ENCODE peak calls at places on chromosome 6, in ten cellular contexts. L, U, H, P, E, S, V, C, M and K are unnamed samples.

GRCh38 chr6:130694617-130695016 is 132.6 kb upstream of the SMLR1 start:
- DNase-seq in V (no peak), L (peak; percentile 45), P (no peak), M (no peak), E (no peak), C (no peak), U (no peak), S (no peak), H (no peak), K (no peak)

GRCh38 chr6:35305117-35305516 is 7.5 kb downstream of the DEF6 start:
- DNase-seq in V (no peak), M (no peak), P (no peak), L (no peak), S (no peak), C (no peak), E (peak; percentile 49), H (peak; percentile 14), U (no peak), K (no peak)

GRCh38 chr6:139134817-139135577 is at the start of gene HECA:
- DNase-seq in U (peak; percentile 94), P (peak; percentile 94), V (peak; percentile 99), H (peak; percentile 98), S (peak; percentile 99), M (peak; percentile 84), E (peak; percentile 94), C (peak; percentile 99), L (peak; percentile 93), K (peak; percentile 47)

GRCh38 chr6:170464524-170464979 is 88.6 kb downstream of the PSMB1 start:
- DNase-seq in E (no peak), U (no peak), L (no peak), S (no peak), H (no peak), V (no peak), C (no peak), P (no peak), M (no peak), K (no peak)

GRCh38 chr6:25700841-25701240 is 48.8 kb downstream of the SCGN start:
- DNase-seq in V (no peak), M (no peak), H (no peak), P (no peak), L (no peak), E (no peak), S (no peak), C (no peak), U (no peak), K (no peak)

GRCh38 chr6:25217275-25217674 is 61.9 kb upstream of the CARMIL1 start:
- DNase-seq in L (no peak), C (no peak), M (no peak), V (no peak), U (no peak), P (no peak), S (no peak), H (no peak), E (no peak), K (no peak)

GRCh38 chr6:37083243-37084138 is 78.0 kb downstream of the FGD2 start:
- DNase-seq in V (peak; percentile 51), C (peak; percentile 74), U (peak; percentile 55), S (peak; percentile 69), M (no peak), L (peak; percentile 59), E (no peak), H (peak; percentile 96), P (peak; percentile 18), K (peak; percentile 62)

GRCh38 chr6:12693122-12693521 is 23.4 kb upstream of the PHACTR1 start:
- DNase-seq in S (no peak), V (no peak), H (no peak), E (no peak), M (no peak), C (no peak), P (no peak), U (no peak), L (no peak), K (no peak)

GRCh38 chr6:69630767-69631166 is 166.0 kb downstream of the LMBRD1 start:
- DNase-seq in M (no peak), L (no peak), U (no peak), S (no peak), H (no peak), V (no peak), E (no peak), C (no peak), P (no peak), K (no peak)

GRCh38 chr6:39471954-39472659 is 149.6 kb upstream of the KCNK16 start:
- DNase-seq in P (no peak), E (no peak), V (no peak), S (no peak), L (no peak), U (no peak), C (no peak), H (no peak), M (no peak), K (no peak)

GRCh38 chr6:123715243-123715863 is 78.6 kb upstream of the TRDN start:
- DNase-seq in H (no peak), S (no peak), L (peak; percentile 1), M (no peak), C (no peak), P (no peak), E (peak; percentile 67), U (no peak), V (no peak), K (no peak)

DNA sequence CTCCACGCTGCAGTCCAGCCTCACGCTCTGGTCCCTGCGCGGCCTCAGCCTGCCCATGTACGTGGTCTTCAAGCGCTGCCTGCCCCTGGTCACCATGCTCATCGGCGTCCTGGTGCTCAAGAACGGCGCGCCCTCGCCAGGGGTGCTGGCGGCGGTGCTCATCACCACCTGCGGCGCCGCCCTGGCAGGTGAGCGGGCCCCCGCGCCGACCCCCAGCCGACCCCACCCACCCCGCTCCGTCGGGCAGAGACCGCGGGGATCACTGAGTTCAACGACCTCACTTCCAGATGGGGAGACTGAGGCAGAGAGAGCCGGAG is 537 bp downstream of the SLC35D3 start:
- DNase-seq in M (no peak), H (no peak), V (no peak), E (no peak), U (peak; percentile 7), S (no peak), L (no peak), P (no peak), C (no peak), K (no peak)
- TF ChIP-seq CTCF in M (no peak), H (no peak), V (no peak), E (no peak), U (no peak), S (no peak), L (no peak), P (no peak), C (no peak), K (no peak)

DNA sequence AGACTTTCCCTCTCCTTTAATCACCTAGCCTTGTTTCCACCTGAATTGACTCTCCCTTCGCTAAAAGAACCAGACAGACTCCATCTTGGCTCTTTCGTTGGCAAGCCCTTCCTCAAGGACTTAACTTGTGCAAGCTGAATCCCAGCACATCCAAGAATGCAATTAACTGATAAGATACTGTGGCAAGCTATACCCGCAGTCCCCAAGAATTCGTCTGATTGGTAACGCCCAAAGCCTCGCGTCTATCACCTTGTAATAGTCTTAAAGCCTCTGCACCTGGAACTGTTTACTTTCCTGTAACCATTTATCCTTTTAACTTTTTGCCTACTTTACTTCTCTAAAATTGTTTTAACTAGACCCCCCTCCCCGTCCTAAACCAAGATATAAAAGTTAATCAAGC is 15.6 kb upstream of the MYCT1 start:
- DNase-seq in M (no peak), E (no peak), S (no peak), L (no peak), P (no peak), V (no peak), C (no peak), H (no peak), U (no peak), K (no peak)
- H3K27me3 ChIP-seq in M (no peaks in the 10 kb centered on the region), E (no peaks in the 10 kb centered on the region), S (no peaks in the 10 kb centered on the region), L (no peaks in the 10 kb centered on the region), P (no peaks in the 10 kb centered on the region), V (no peaks in the 10 kb centered on the region), C (no peaks in the 10 kb centered on the region), H (no peaks in the 10 kb centered on the region), U (no peaks in the 10 kb centered on the region), K (no peaks in the 10 kb centered on the region)

DNA sequence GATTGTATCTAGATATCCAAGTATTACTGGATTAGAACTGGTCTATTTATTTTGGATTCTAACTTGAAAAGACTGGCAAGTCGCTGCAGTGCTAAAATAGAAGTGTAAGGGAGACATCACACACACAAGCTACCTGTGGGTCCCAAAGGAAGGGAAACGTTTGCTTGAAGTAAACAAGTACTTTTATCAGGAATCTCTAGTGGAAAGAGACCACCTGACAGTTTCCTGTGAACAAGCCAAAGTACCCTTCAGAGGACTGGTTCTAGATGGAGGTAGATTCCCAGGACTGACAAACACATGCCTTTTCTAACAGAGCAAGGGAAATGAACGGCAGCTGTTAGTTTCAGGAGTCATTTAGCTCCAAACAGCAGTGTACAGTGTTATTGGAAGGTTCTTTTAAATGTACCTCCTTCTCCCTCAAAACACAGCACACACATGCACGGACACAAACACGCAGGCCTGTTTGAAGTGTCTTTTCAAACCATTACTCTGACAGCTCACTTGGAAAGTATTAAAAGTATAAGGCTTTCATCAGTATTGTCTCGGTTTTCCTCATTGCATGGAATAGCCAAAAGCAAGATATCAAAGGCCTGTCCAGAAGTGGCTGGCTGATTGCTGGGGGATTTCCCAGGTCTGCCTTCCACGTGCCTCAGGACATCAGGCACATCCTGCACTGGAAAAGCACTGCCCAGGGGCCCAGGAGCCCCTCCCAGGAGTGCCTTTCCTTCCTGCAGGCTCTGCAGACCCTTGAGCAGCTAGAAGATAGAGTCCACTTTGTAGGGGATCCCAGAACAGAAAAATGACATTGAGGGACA is 393.3 kb upstream of the SOX4 start:
- DNase-seq in U (no peak), M (no peak), L (peak; percentile 20), C (no peak), H (no peak), E (no peak), P (no peak), V (no peak), S (no peak), K (no peak)
- H3K4me3 ChIP-seq in U (no peak overlapping the region), M (no peak overlapping the region), L (no peak overlapping the region), C (no peak overlapping the region), H (no peak overlapping the region), E (no peak overlapping the region), P (no peak overlapping the region), V (no peak overlapping the region), S (no peak overlapping the region), K (no peak overlapping the region)

GRCh38 chr6:74578339-74578738 is 627.5 kb downstream of the COL12A1 start:
- DNase-seq in S (no peak), C (no peak), M (peak; percentile 58), V (no peak), H (no peak), L (peak; percentile 85), P (peak; percentile 11), U (no peak), E (no peak), K (peak; percentile 77)

GRCh38 chr6:74573613-74574012 is 632.2 kb downstream of the COL12A1 start:
- DNase-seq in L (no peak), P (no peak), V (no peak), H (no peak), C (no peak), S (no peak), E (no peak), U (no peak), M (no peak), K (no peak)

GRCh38 chr6:74577619-74578018 is 628.2 kb downstream of the COL12A1 start:
- DNase-seq in U (no peak), E (no peak), L (peak; percentile 7), P (no peak), V (no peak), M (no peak), S (no peak), H (no peak), C (no peak), K (no peak)

GRCh38 chr6:74570044-74570443 is 635.8 kb downstream of the COL12A1 start:
- DNase-seq in M (no peak), C (no peak), U (no peak), S (no peak), L (no peak), P (no peak), V (no peak), E (no peak), H (no peak), K (no peak)

GRCh38 chr6:74574794-74575193 is 631.1 kb downstream of the COL12A1 start:
- DNase-seq in P (peak; percentile 36), L (peak; percentile 14), E (peak; percentile 75), C (no peak), V (no peak), U (no peak), H (no peak), S (no peak), M (no peak), K (no peak)
- TF ChIP-seq CTCF in P (peak; percentile 77), L (peak; percentile 73), E (peak; percentile 70), C (peak; percentile 19), V (peak; percentile 37), U (peak; percentile 38), H (peak; percentile 52), S (peak; percentile 34), M (peak; percentile 67), K (peak; percentile 50)